ENCODE peak calls at places on chromosomes 11 and 22, in five cellular contexts. P, K, T, A and R are unnamed samples.

GRCh38 chr11:73659961-73660360 is 13.6 kb downstream of the PLEKHB1 start:
- DNase-seq in P (no peak), A (no peak), T (no peak), K (no peak), R (no peak)

GRCh38 chr11:58301576-58301975 is 33.5 kb upstream of the OR10W1 start:
- DNase-seq in K (no peak), A (no peak), T (no peak), P (peak; percentile 36), R (no peak)

GRCh38 chr11:119729581-119730346 is 764 bp upstream of the NECTIN1 start:
- DNase-seq in A (no peak), T (peak; percentile 84), P (peak; percentile 33), K (peak; percentile 71), R (no peak)

GRCh38 chr11:37657645-37658044 is 1059.6 kb upstream of the RAG2 start:
- DNase-seq in A (no peak), T (no peak), K (no peak), P (peak; percentile 32), R (no peak)

GRCh38 chr22:23396362-23397007 is 183.6 kb downstream of the IGLL1 start:
- DNase-seq in A (no peak), T (no peak), P (no peak), K (no peak), R (no peak)

GRCh38 chr11:9692696-9693095 is 28.8 kb downstream of the SWAP70 start:
- DNase-seq in A (no peak), P (no peak), T (no peak), K (no peak), R (no peak)

GRCh38 chr11:10386861-10387208 is 68.2 kb upstream of the AMPD3 start:
- DNase-seq in T (no peak), P (no peak), A (no peak), K (no peak), R (peak; percentile 31)

GRCh38 chr11:128324531-128325141 is 262.7 kb downstream of the ETS1 start:
- DNase-seq in K (peak; percentile 36), A (no peak), T (no peak), P (no peak), R (no peak)